ENCODE peak calls at places on chromosomes 16 and 17, in nine cellular contexts. V is Peyer's patch, P is PC-3, H is colonic mucosa, G is mesendoderm, K is ascending aorta, O is fibroblast of mammary gland, J is left ventricle myocardium inferior, Q is HL-60. B is an unnamed sample.

GRCh38 chr16:4501071-4501478 is 24.9 kb downstream of the HMOX2 start:
- DNase-seq in V (no peak), P (peak), H (no peak), G (no peak), K (no peak), O (peak), J (no peak), Q (no peak), B (no peak)

GRCh38 chr17:8581002-8581658 is 49.4 kb downstream of the MYH10 start:
- DNase-seq in V (no peak), P (no peak), H (no peak), G (no peak), K (no peak), O (no peak), J (no peak), Q (no peak), B (no peak)

GRCh38 chr17:6157716-6158115 is 87.5 kb downstream of the WSCD1 start:
- DNase-seq in V (no peak), P (no peak), H (no peak), G (no peak), K (no peak), O (no peak), J (no peak), Q (no peak), B (no peak)

GRCh38 chr16:29843942-29844341 is 19.1 kb downstream of the CDIPT start:
- DNase-seq in V (no peak), P (no peak), H (no peak), G (no peak), K (no peak), O (no peak), J (no peak), Q (no peak), B (no peak)

GRCh38 chr17:34312080-34312479 is 7.2 kb upstream of the CCL8 start:
- DNase-seq in V (no peak), P (no peak), H (no peak), G (no peak), K (no peak), O (peak), J (no peak), Q (no peak), B (no peak)

GRCh38 chr17:60600490-60601431 is 768 bp downstream of the PPM1D start:
- DNase-seq in V (peak), P (peak), H (peak), G (peak), K (peak), O (peak), J (peak), Q (peak), B (peak)

GRCh38 chr17:1438593-1439083 is 17.4 kb downstream of the CRK start:
- DNase-seq in V (no peak), P (no peak), H (no peak), G (peak), K (no peak), O (peak), J (no peak), Q (no peak), B (no peak)

GRCh38 chr16:67215690-67216089 is 11.2 kb upstream of the TMEM208 start:
- DNase-seq in V (no peak), P (no peak), H (no peak), G (peak), K (no peak), O (no peak), J (no peak), Q (no peak), B (no peak)

GRCh38 chr17:76024353-76024752 is 2.8 kb downstream of the EVPL start:
- DNase-seq in V (no peak), P (no peak), H (no peak), G (no peak), K (no peak), O (no peak), J (no peak), Q (no peak), B (no peak)

GRCh38 chr16:88505405-88506082 is 52.5 kb downstream of the ZFPM1 start:
- DNase-seq in V (peak), P (peak), H (peak), G (peak), K (no peak), O (peak), J (no peak), Q (peak), B (peak)

GRCh38 chr17:37770631-37771518 is 26.0 kb upstream of the HNF1B start:
- DNase-seq in V (peak), P (peak), H (peak), G (peak), K (no peak), O (peak), J (peak), Q (no peak), B (peak)

GRCh38 chr17:4577386-4577993 is 6.8 kb upstream of the SMTNL2 start:
- DNase-seq in V (no peak), P (no peak), H (no peak), G (no peak), K (no peak), O (no peak), J (no peak), Q (no peak), B (no peak)

GRCh38 chr17:80363120-80363515 is 51.8 kb upstream of the ENDOV start:
- DNase-seq in V (no peak), P (no peak), H (no peak), G (no peak), K (no peak), O (peak), J (no peak), Q (no peak), B (no peak)

GRCh38 chr16:54106078-54106477 is 180.5 kb downstream of the IRX3 start:
- DNase-seq in V (no peak), P (no peak), H (no peak), G (peak), K (no peak), O (no peak), J (no peak), Q (no peak), B (no peak)

GRCh38 chr17:27569257-27569722 is 61.7 kb upstream of the LGALS9 start:
- DNase-seq in V (peak), P (peak), H (no peak), G (peak), K (no peak), O (no peak), J (no peak), Q (peak), B (peak)

GRCh38 chr17:14197582-14197981 is 39.1 kb downstream of the CDRT15 start:
- DNase-seq in V (peak), P (no peak), H (no peak), G (no peak), K (no peak), O (no peak), J (no peak), Q (no peak), B (no peak)

GRCh38 chr17:78159575-78160158 is 8.7 kb upstream of the SYNGR2 start:
- DNase-seq in V (no peak), P (peak), H (no peak), G (no peak), K (no peak), O (peak), J (no peak), Q (peak), B (no peak)

GRCh38 chr16:85138073-85138824 is 26.0 kb upstream of the CIBAR2 start:
- DNase-seq in V (no peak), P (no peak), H (no peak), G (no peak), K (no peak), O (no peak), J (no peak), Q (no peak), B (no peak)

GRCh38 chr16:87003414-87003755 is 313.8 kb downstream of the C16orf95 start:
- DNase-seq in V (no peak), P (no peak), H (no peak), G (no peak), K (no peak), O (peak), J (no peak), Q (no peak), B (no peak)

GRCh38 chr16:23359092-23359760 is 57.1 kb downstream of the SCNN1B start:
- DNase-seq in V (peak), P (no peak), H (no peak), G (no peak), K (no peak), O (no peak), J (no peak), Q (no peak), B (no peak)

GRCh38 chr17:32929288-32929574 is 1.3 kb downstream of the TMEM98 start:
- DNase-seq in V (no peak), P (no peak), H (no peak), G (peak), K (no peak), O (no peak), J (no peak), Q (no peak), B (no peak)

GRCh38 chr16:87276091-87276561 is 41.1 kb downstream of the C16orf95 start:
- DNase-seq in V (no peak), P (no peak), H (no peak), G (no peak), K (no peak), O (no peak), J (no peak), Q (no peak), B (no peak)

GRCh38 chr17:17754719-17755686 is 73.7 kb downstream of the RAI1 start:
- DNase-seq in V (no peak), P (no peak), H (no peak), G (no peak), K (no peak), O (no peak), J (peak), Q (no peak), B (no peak)

GRCh38 chr16:76346210-76346609 is 69.0 kb downstream of the CNTNAP4 start:
- DNase-seq in V (no peak), P (no peak), H (no peak), G (no peak), K (no peak), O (no peak), J (no peak), Q (no peak), B (no peak)

GRCh38 chr16:87735270-87736002 is 30.4 kb downstream of the KLHDC4 start:
- DNase-seq in V (no peak), P (no peak), H (no peak), G (no peak), K (no peak), O (no peak), J (no peak), Q (no peak), B (no peak)

GRCh38 chr17:57953219-57953618 is 2.0 kb downstream of the CUEDC1 start:
- DNase-seq in V (no peak), P (no peak), H (no peak), G (no peak), K (no peak), O (no peak), J (no peak), Q (no peak), B (no peak)

GRCh38 chr17:7311110-7311698 is 3.8 kb downstream of the EIF5A start:
- DNase-seq in V (no peak), P (no peak), H (no peak), G (no peak), K (no peak), O (no peak), J (no peak), Q (no peak), B (no peak)

GRCh38 chr17:7308625-7309433 is 1.4 kb downstream of the EIF5A start:
- DNase-seq in V (peak), P (peak), H (peak), G (peak), K (peak), O (peak), J (peak), Q (no peak), B (peak)

GRCh38 chr17:7307686-7308624 is 527 bp downstream of the EIF5A start:
- DNase-seq in V (peak), P (peak), H (peak), G (peak), K (no peak), O (peak), J (peak), Q (peak), B (no peak)

GRCh38 chr17:7306911-7307685 is at the start of gene EIF5A:
- DNase-seq in V (peak), P (peak), H (peak), G (peak), K (peak), O (peak), J (peak), Q (peak), B (peak)

DNA sequence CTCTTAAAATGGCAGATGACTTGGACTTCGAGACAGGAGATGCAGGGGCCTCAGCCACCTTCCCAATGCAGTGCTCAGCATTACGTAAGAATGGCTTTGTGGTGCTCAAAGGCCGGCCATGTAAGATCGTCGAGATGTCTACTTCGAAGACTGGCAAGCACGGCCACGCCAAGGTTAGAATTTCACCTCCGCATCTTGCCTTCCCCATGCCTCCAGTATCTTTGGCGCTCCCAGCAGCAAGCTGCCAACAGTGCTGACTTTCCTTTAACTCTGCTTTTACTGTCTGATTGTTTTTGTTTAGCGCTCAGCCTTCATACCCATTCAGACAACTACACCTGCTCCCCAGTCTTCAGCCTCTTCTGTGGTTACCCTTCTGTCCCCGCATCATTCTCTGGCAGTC is 2.2 kb downstream of the EIF5A start:
- DNase-seq in V (no peak), P (no peak), H (no peak), G (no peak), K (no peak), O (no peak), J (no peak), Q (no peak), B (no peak)
- H3K4me3 ChIP-seq in V (peak), P (peak), H (no peak), G (no peak), K (peak), O (peak), J (peak), Q (no peak), B (peak)

GRCh38 chr16:52577130-52577706 is 30.3 kb upstream of the TOX3 start:
- DNase-seq in V (no peak), P (no peak), H (no peak), G (peak), K (no peak), O (no peak), J (no peak), Q (no peak), B (no peak)

GRCh38 chr16:52570495-52571091 is 23.6 kb upstream of the TOX3 start:
- DNase-seq in V (no peak), P (no peak), H (no peak), G (no peak), K (no peak), O (no peak), J (no peak), Q (no peak), B (no peak)

GRCh38 chr16:52572656-52573055 is 25.7 kb upstream of the TOX3 start:
- DNase-seq in V (no peak), P (no peak), H (no peak), G (no peak), K (no peak), O (no peak), J (no peak), Q (no peak), B (no peak)

GRCh38 chr16:52573365-52574104 is 26.6 kb upstream of the TOX3 start:
- DNase-seq in V (peak), P (no peak), H (peak), G (no peak), K (no peak), O (no peak), J (no peak), Q (no peak), B (no peak)

GRCh38 chr16:52574105-52574437 is 27.1 kb upstream of the TOX3 start:
- DNase-seq in V (no peak), P (no peak), H (no peak), G (no peak), K (no peak), O (no peak), J (no peak), Q (no peak), B (no peak)
- H3K4me3 ChIP-seq in V (no peak), P (no peak), H (no peak), G (no peak), K (no peak), O (no peak), J (no peak), Q (no peak), B (no peak)

GRCh38 chr16:72902276-72902675 is 145.7 kb downstream of the ZFHX3 start:
- DNase-seq in V (no peak), P (no peak), H (no peak), G (no peak), K (no peak), O (no peak), J (no peak), Q (no peak), B (no peak)
- H3K4me3 ChIP-seq in V (no peak), P (no peak), H (no peak), G (no peak), K (no peak), O (no peak), J (no peak), Q (no peak), B (no peak)

DNA sequence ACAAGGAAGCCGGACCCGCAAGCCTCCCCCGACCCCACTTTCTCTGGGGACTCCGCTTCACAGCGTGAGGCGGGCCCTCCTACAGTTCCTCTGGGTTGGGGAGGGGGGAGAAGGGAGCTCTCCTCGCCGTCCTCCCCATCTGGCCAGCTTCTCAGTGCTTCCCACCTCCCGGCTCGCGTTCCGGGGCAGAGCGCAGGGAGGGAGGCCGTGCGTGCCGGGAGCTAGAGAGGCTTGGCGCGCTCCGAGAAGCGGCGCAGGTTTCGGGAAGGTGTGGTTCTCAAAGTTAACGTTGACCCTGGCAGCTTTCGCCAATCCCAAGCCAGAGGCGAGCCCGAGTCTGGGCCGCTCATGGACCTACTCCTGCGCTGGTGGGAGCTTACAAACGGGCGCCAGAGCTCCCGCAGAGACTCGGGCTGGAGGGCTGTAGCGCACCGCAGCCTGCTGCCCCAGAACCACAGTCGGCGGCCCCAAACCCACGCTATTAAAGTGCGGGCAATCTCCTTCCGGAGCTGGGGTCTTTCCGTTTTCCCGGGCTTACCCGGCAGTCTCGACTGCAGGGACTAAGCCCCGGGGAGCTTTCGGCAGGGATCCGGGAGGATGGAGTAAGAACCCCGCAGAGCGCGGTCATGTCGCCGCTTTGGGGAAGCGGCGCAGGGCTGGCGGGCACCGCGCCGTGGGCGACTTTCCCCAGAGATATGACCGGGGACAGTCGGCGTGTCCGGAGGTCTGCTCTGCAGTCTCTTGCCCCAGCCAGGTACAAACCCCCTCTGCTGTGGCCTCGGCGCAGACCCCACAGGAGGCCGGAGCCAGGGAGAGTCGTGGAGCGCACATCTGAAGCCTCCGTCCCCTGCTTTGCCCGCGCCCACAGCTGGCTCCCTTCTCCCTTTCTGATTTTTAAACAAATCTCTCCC is 797 bp downstream of the CDH11 start:
- DNase-seq in V (no peak), P (no peak), H (peak), G (peak), K (peak), O (no peak), J (peak), Q (no peak), B (no peak)
- H3K4me3 ChIP-seq in V (peak), P (peak), H (peak), G (peak), K (peak), O (peak), J (peak), Q (no peak), B (no peak)

GRCh38 chr16:55682086-55682485 is 26.3 kb downstream of the SLC6A2 start:
- DNase-seq in V (no peak), P (no peak), H (no peak), G (no peak), K (no peak), O (no peak), J (no peak), Q (no peak), B (no peak)
- H3K4me3 ChIP-seq in V (no peak), P (no peak), H (no peak), G (no peak), K (no peak), O (no peak), J (no peak), Q (no peak), B (no peak)

DNA sequence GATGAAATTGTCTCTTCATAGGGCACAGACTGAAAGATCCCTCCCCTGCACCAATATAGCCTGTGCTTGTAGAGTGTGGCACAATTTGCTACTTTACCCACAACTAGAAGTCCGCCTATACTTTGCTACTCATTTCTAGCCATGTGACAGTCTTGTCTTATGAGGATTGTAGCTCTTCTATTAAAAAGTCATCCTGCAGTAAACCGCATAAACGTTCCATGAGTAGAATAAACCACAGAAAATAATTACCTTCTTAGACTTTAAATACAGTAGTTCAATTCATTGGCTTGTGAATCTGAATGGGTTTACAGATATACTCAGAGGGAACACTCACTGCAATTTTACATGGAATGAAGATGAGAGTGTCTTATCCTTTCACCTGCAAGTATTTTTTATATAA is 4.4 kb downstream of the KRT27 start:
- DNase-seq in V (no peak), P (no peak), H (no peak), G (no peak), K (no peak), O (no peak), J (no peak), Q (no peak), B (no peak)
- H3K4me3 ChIP-seq in V (no peak), P (no peak), H (no peak), G (no peak), K (no peak), O (no peak), J (no peak), Q (no peak), B (no peak)

GRCh38 chr17:42548070-42548837 is 4.5 kb upstream of the HSD17B1 start:
- DNase-seq in V (peak), P (peak), H (peak), G (peak), K (no peak), O (no peak), J (peak), Q (no peak), B (no peak)
- H3K4me3 ChIP-seq in V (peak), P (peak), H (peak), G (no peak), K (no peak), O (no peak), J (peak), Q (peak), B (no peak)

DNA sequence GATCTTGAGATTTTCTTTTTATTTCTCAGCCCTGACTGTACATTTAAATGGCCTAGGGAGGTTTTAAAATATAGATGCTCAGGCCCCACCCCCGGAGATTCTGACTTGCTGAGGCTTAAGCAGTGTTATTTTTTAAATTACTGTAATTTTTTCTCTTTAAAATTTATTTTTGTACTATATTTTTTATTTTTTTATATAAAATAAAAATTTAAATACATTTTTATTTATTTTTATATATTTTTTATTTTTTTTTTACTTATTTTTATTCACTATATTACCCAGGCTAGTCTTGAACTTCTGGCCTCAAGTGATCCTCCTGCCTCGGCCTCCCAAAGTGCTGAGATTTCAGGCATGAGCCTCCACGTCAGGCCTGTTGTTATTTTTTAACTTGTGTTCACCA is 83.3 kb downstream of the KATNIP start:
- DNase-seq in V (no peak), P (no peak), H (no peak), G (no peak), K (no peak), O (no peak), J (no peak), Q (no peak), B (no peak)
- H3K4me3 ChIP-seq in V (no peak), P (no peak), H (no peak), G (no peak), K (no peak), O (no peak), J (no peak), Q (no peak), B (no peak)

B was measured in Jurkat, Clone E6-1.